ENCODE peak calls at places on chromosomes 11 and 22, in seven cellular contexts. One of them, this sample, is unnamed.

GRCh38 chr11:35682230-35683195 is 19.9 kb downstream of the TRIM44 start:
- DNase-seq in esophagus muscularis mucosa: no peak
- DNase-seq in endothelial cell of umbilical vein: peak
- DNase-seq in T-helper 2 cell: no peak
- DNase-seq in activated CD4-positive, alpha-beta T cell treated with anti-CD3 and anti-CD28 coated beads, Interleukin-2, amount 10 ng/mL, durations not matched to agents 7 days and 5 days: no peak
- DNase-seq in HS-27A: no peak
- DNase-seq in psoas muscle: no peak
- DNase-seq in this sample: no peak

GRCh38 chr11:112392860-112393259 is 132.2 kb upstream of the PLET1 start:
- DNase-seq in esophagus muscularis mucosa: no peak
- DNase-seq in endothelial cell of umbilical vein: no peak
- DNase-seq in T-helper 2 cell: no peak
- DNase-seq in activated CD4-positive, alpha-beta T cell treated with anti-CD3 and anti-CD28 coated beads, Interleukin-2, amount 10 ng/mL, durations not matched to agents 7 days and 5 days: no peak
- DNase-seq in HS-27A: no peak
- DNase-seq in psoas muscle: no peak
- DNase-seq in this sample: no peak

GRCh38 chr11:48017105-48017874 is 36.9 kb downstream of the PTPRJ start:
- DNase-seq in esophagus muscularis mucosa: no peak
- DNase-seq in endothelial cell of umbilical vein: no peak
- DNase-seq in T-helper 2 cell: no peak
- DNase-seq in activated CD4-positive, alpha-beta T cell treated with anti-CD3 and anti-CD28 coated beads, Interleukin-2, amount 10 ng/mL, durations not matched to agents 7 days and 5 days: peak
- DNase-seq in HS-27A: no peak
- DNase-seq in psoas muscle: no peak
- DNase-seq in this sample: no peak

GRCh38 chr11:120517390-120518315 is 6.1 kb downstream of the GRIK4 start:
- DNase-seq in esophagus muscularis mucosa: no peak
- DNase-seq in endothelial cell of umbilical vein: peak
- DNase-seq in T-helper 2 cell: no peak
- DNase-seq in activated CD4-positive, alpha-beta T cell treated with anti-CD3 and anti-CD28 coated beads, Interleukin-2, amount 10 ng/mL, durations not matched to agents 7 days and 5 days: no peak
- DNase-seq in HS-27A: no peak
- DNase-seq in psoas muscle: no peak
- DNase-seq in this sample: no peak

GRCh38 chr11:44618561-44619425 is 53.3 kb downstream of the CD82 start:
- DNase-seq in esophagus muscularis mucosa: no peak
- DNase-seq in endothelial cell of umbilical vein: no peak
- DNase-seq in T-helper 2 cell: no peak
- DNase-seq in activated CD4-positive, alpha-beta T cell treated with anti-CD3 and anti-CD28 coated beads, Interleukin-2, amount 10 ng/mL, durations not matched to agents 7 days and 5 days: no peak
- DNase-seq in HS-27A: no peak
- DNase-seq in psoas muscle: no peak
- DNase-seq in this sample: no peak

GRCh38 chr11:129237880-129238638 is 45.9 kb upstream of the ARHGAP32 start:
- DNase-seq in esophagus muscularis mucosa: no peak
- DNase-seq in endothelial cell of umbilical vein: no peak
- DNase-seq in T-helper 2 cell: no peak
- DNase-seq in activated CD4-positive, alpha-beta T cell treated with anti-CD3 and anti-CD28 coated beads, Interleukin-2, amount 10 ng/mL, durations not matched to agents 7 days and 5 days: no peak
- DNase-seq in HS-27A: no peak
- DNase-seq in psoas muscle: no peak
- DNase-seq in this sample: no peak

GRCh38 chr22:27260087-27260730 is 541.3 kb downstream of the MN1 start:
- DNase-seq in esophagus muscularis mucosa: no peak
- DNase-seq in endothelial cell of umbilical vein: no peak
- DNase-seq in T-helper 2 cell: no peak
- DNase-seq in activated CD4-positive, alpha-beta T cell treated with anti-CD3 and anti-CD28 coated beads, Interleukin-2, amount 10 ng/mL, durations not matched to agents 7 days and 5 days: no peak
- DNase-seq in HS-27A: no peak
- DNase-seq in psoas muscle: no peak
- DNase-seq in this sample: no peak

GRCh38 chr11:117203069-117203407 is 3.9 kb downstream of the TAGLN start:
- DNase-seq in esophagus muscularis mucosa: no peak
- DNase-seq in endothelial cell of umbilical vein: no peak
- DNase-seq in T-helper 2 cell: no peak
- DNase-seq in activated CD4-positive, alpha-beta T cell treated with anti-CD3 and anti-CD28 coated beads, Interleukin-2, amount 10 ng/mL, durations not matched to agents 7 days and 5 days: no peak
- DNase-seq in HS-27A: no peak
- DNase-seq in psoas muscle: no peak
- DNase-seq in this sample: no peak

GRCh38 chr11:118267486-118267885 is 3.4 kb upstream of the MPZL2 start:
- DNase-seq in esophagus muscularis mucosa: no peak
- DNase-seq in endothelial cell of umbilical vein: no peak
- DNase-seq in T-helper 2 cell: no peak
- DNase-seq in activated CD4-positive, alpha-beta T cell treated with anti-CD3 and anti-CD28 coated beads, Interleukin-2, amount 10 ng/mL, durations not matched to agents 7 days and 5 days: no peak
- DNase-seq in HS-27A: no peak
- DNase-seq in psoas muscle: no peak
- DNase-seq in this sample: no peak

GRCh38 chr11:123454060-123454651 is 24.1 kb downstream of the GRAMD1B start:
- DNase-seq in esophagus muscularis mucosa: no peak
- DNase-seq in endothelial cell of umbilical vein: peak
- DNase-seq in T-helper 2 cell: no peak
- DNase-seq in activated CD4-positive, alpha-beta T cell treated with anti-CD3 and anti-CD28 coated beads, Interleukin-2, amount 10 ng/mL, durations not matched to agents 7 days and 5 days: peak
- DNase-seq in HS-27A: no peak
- DNase-seq in psoas muscle: no peak
- DNase-seq in this sample: no peak

GRCh38 chr11:5712507-5712906 is 22.9 kb downstream of the TRIM22 start:
- DNase-seq in esophagus muscularis mucosa: no peak
- DNase-seq in endothelial cell of umbilical vein: peak
- DNase-seq in T-helper 2 cell: no peak
- DNase-seq in activated CD4-positive, alpha-beta T cell treated with anti-CD3 and anti-CD28 coated beads, Interleukin-2, amount 10 ng/mL, durations not matched to agents 7 days and 5 days: no peak
- DNase-seq in HS-27A: no peak
- DNase-seq in psoas muscle: no peak
- DNase-seq in this sample: no peak

GRCh38 chr22:26429458-26430238 is 588 bp downstream of the ASPHD2 start:
- DNase-seq in esophagus muscularis mucosa: no peak
- DNase-seq in endothelial cell of umbilical vein: no peak
- DNase-seq in T-helper 2 cell: no peak
- DNase-seq in activated CD4-positive, alpha-beta T cell treated with anti-CD3 and anti-CD28 coated beads, Interleukin-2, amount 10 ng/mL, durations not matched to agents 7 days and 5 days: peak
- DNase-seq in HS-27A: no peak
- DNase-seq in psoas muscle: no peak
- DNase-seq in this sample: no peak

GRCh38 chr11:64888761-64889511 is 10.5 kb upstream of the EHD1 start:
- DNase-seq in esophagus muscularis mucosa: no peak
- DNase-seq in endothelial cell of umbilical vein: no peak
- DNase-seq in T-helper 2 cell: no peak
- DNase-seq in activated CD4-positive, alpha-beta T cell treated with anti-CD3 and anti-CD28 coated beads, Interleukin-2, amount 10 ng/mL, durations not matched to agents 7 days and 5 days: no peak
- DNase-seq in HS-27A: no peak
- DNase-seq in psoas muscle: no peak
- DNase-seq in this sample: no peak

GRCh38 chr11:64153831-64154230 is 12.1 kb downstream of the MACROD1 start:
- DNase-seq in esophagus muscularis mucosa: no peak
- DNase-seq in endothelial cell of umbilical vein: no peak
- DNase-seq in T-helper 2 cell: no peak
- DNase-seq in activated CD4-positive, alpha-beta T cell treated with anti-CD3 and anti-CD28 coated beads, Interleukin-2, amount 10 ng/mL, durations not matched to agents 7 days and 5 days: no peak
- DNase-seq in HS-27A: no peak
- DNase-seq in psoas muscle: no peak
- DNase-seq in this sample: no peak

GRCh38 chr11:120090411-120090810 is 47.5 kb downstream of the TRIM29 start:
- DNase-seq in esophagus muscularis mucosa: no peak
- DNase-seq in endothelial cell of umbilical vein: no peak
- DNase-seq in T-helper 2 cell: no peak
- DNase-seq in activated CD4-positive, alpha-beta T cell treated with anti-CD3 and anti-CD28 coated beads, Interleukin-2, amount 10 ng/mL, durations not matched to agents 7 days and 5 days: no peak
- DNase-seq in HS-27A: no peak
- DNase-seq in psoas muscle: no peak
- DNase-seq in this sample: no peak

GRCh38 chr22:50624347-50625130 is 3.4 kb downstream of the ARSA start:
- DNase-seq in esophagus muscularis mucosa: no peak
- DNase-seq in endothelial cell of umbilical vein: no peak
- DNase-seq in T-helper 2 cell: no peak
- DNase-seq in activated CD4-positive, alpha-beta T cell treated with anti-CD3 and anti-CD28 coated beads, Interleukin-2, amount 10 ng/mL, durations not matched to agents 7 days and 5 days: no peak
- DNase-seq in HS-27A: no peak
- DNase-seq in psoas muscle: no peak
- DNase-seq in this sample: no peak

GRCh38 chr11:44244649-44245308 is 65.2 kb downstream of the ALX4 start:
- DNase-seq in esophagus muscularis mucosa: no peak
- DNase-seq in endothelial cell of umbilical vein: peak
- DNase-seq in T-helper 2 cell: no peak
- DNase-seq in activated CD4-positive, alpha-beta T cell treated with anti-CD3 and anti-CD28 coated beads, Interleukin-2, amount 10 ng/mL, durations not matched to agents 7 days and 5 days: no peak
- DNase-seq in HS-27A: no peak
- DNase-seq in psoas muscle: no peak
- DNase-seq in this sample: no peak

GRCh38 chr11:8099291-8099899 is 18.4 kb downstream of the TUB start:
- DNase-seq in esophagus muscularis mucosa: peak
- DNase-seq in endothelial cell of umbilical vein: peak
- DNase-seq in T-helper 2 cell: peak
- DNase-seq in activated CD4-positive, alpha-beta T cell treated with anti-CD3 and anti-CD28 coated beads, Interleukin-2, amount 10 ng/mL, durations not matched to agents 7 days and 5 days: peak
- DNase-seq in HS-27A: peak
- DNase-seq in psoas muscle: peak
- DNase-seq in this sample: peak

GRCh38 chr22:47325249-47325648 is 562.8 kb downstream of the TBC1D22A start:
- DNase-seq in esophagus muscularis mucosa: peak
- DNase-seq in endothelial cell of umbilical vein: no peak
- DNase-seq in T-helper 2 cell: no peak
- DNase-seq in activated CD4-positive, alpha-beta T cell treated with anti-CD3 and anti-CD28 coated beads, Interleukin-2, amount 10 ng/mL, durations not matched to agents 7 days and 5 days: no peak
- DNase-seq in HS-27A: no peak
- DNase-seq in psoas muscle: no peak
- DNase-seq in this sample: no peak

This sample was measured in HS-5.